ENCODE peak calls at places on chromosomes 12 and 14, in four cellular contexts. One of them, this sample, is unnamed.

GRCh38 chr12:68335462-68335861 is 3.3 kb upstream of the MDM1 start:
- DNase-seq in left lung: no peak
- DNase-seq in fibroblast of the aortic adventitia: no peak
- DNase-seq in AG04450: no peak
- DNase-seq in this sample: no peak

GRCh38 chr14:78157855-78158436 is 12.2 kb upstream of the NRXN3 start:
- DNase-seq in fibroblast of the aortic adventitia: peak
- DNase-seq in left lung: no peak
- DNase-seq in AG04450: no peak
- DNase-seq in this sample: peak

GRCh38 chr14:68510201-68510600 is 282.7 kb downstream of the ZFP36L1 start:
- DNase-seq in left lung: no peak
- DNase-seq in fibroblast of the aortic adventitia: peak
- DNase-seq in AG04450: no peak
- DNase-seq in this sample: peak

GRCh38 chr14:92122351-92122677 is 545 bp downstream of the CPSF2 start:
- DNase-seq in left lung: no peak
- DNase-seq in fibroblast of the aortic adventitia: peak
- DNase-seq in AG04450: no peak
- DNase-seq in this sample: peak

GRCh38 chr12:70640901-70641300 is 3.7 kb upstream of the PTPRB start:
- DNase-seq in fibroblast of the aortic adventitia: no peak
- DNase-seq in left lung: no peak
- DNase-seq in AG04450: no peak
- DNase-seq in this sample: no peak

GRCh38 chr14:101953151-101953550 is 11.2 kb upstream of the DYNC1H1 start:
- DNase-seq in AG04450: no peak
- DNase-seq in left lung: peak
- DNase-seq in fibroblast of the aortic adventitia: no peak
- DNase-seq in this sample: no peak

GRCh38 chr14:52325126-52325525 is 11.0 kb downstream of the PTGER2 start:
- DNase-seq in fibroblast of the aortic adventitia: no peak
- DNase-seq in left lung: no peak
- DNase-seq in AG04450: no peak
- DNase-seq in this sample: peak

GRCh38 chr14:88895116-88895515 is 70.7 kb downstream of the TTC8 start:
- DNase-seq in left lung: no peak
- DNase-seq in AG04450: peak
- DNase-seq in fibroblast of the aortic adventitia: peak
- DNase-seq in this sample: peak

GRCh38 chr12:56661979-56662638 is 16.3 kb upstream of the ATP5F1B start:
- DNase-seq in AG04450: no peak
- DNase-seq in left lung: no peak
- DNase-seq in fibroblast of the aortic adventitia: no peak
- DNase-seq in this sample: no peak

GRCh38 chr14:65151329-65152010 is 49.2 kb upstream of the MAX start:
- DNase-seq in AG04450: no peak
- DNase-seq in fibroblast of the aortic adventitia: no peak
- DNase-seq in left lung: no peak
- DNase-seq in this sample: no peak
- TF ChIP-seq CTCF in AG04450: no peak
- TF ChIP-seq CTCF in fibroblast of the aortic adventitia: no peak
- TF ChIP-seq CTCF in left lung: no peak
- TF ChIP-seq CTCF in this sample: no peak

GRCh38 chr14:100440207-100440631 is 117.1 kb downstream of the SLC25A47 start:
- DNase-seq in left lung: peak
- DNase-seq in fibroblast of the aortic adventitia: peak
- DNase-seq in AG04450: peak
- DNase-seq in this sample: peak
- H3K4me3 ChIP-seq in left lung: no peak
- H3K4me3 ChIP-seq in fibroblast of the aortic adventitia: no peak
- H3K4me3 ChIP-seq in AG04450: no peak
- H3K4me3 ChIP-seq in this sample: no peak

DNA sequence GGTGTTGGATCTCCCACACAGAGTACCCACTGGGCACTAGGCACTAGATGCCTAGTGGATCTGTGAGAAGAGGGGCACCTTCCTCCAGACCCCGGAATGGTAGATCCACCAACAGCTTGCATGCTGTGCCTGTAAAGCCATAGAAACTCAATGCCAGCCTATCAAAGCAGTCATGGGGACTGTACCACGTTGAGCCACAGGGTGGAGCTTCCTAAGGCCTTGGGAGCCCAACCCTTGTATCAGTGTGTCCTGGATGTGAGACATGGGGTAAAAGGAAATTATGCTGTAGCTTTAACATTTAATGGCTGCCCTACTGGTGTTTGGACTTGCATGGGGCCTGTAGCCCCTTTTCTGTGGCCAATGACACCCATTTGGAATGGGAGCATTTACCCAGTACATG is 1024.9 kb downstream of the TMEM121 start:
- DNase-seq in fibroblast of the aortic adventitia: no peak
- DNase-seq in AG04450: no peak
- DNase-seq in left lung: no peak
- DNase-seq in this sample: no peak
- TF ChIP-seq CTCF in fibroblast of the aortic adventitia: no peak
- TF ChIP-seq CTCF in AG04450: no peak
- TF ChIP-seq CTCF in left lung: no peak
- TF ChIP-seq CTCF in this sample: no peak

GRCh38 chr14:103370087-103370486 is 15.1 kb upstream of the MARK3 start:
- DNase-seq in fibroblast of the aortic adventitia: no peak
- DNase-seq in left lung: no peak
- DNase-seq in AG04450: no peak
- DNase-seq in this sample: no peak

GRCh38 chr14:103372017-103372416 is 13.2 kb upstream of the MARK3 start:
- DNase-seq in left lung: no peak
- DNase-seq in fibroblast of the aortic adventitia: no peak
- DNase-seq in AG04450: no peak
- DNase-seq in this sample: no peak

GRCh38 chr14:103372552-103373304 is 12.5 kb upstream of the MARK3 start:
- DNase-seq in AG04450: peak
- DNase-seq in left lung: no peak
- DNase-seq in fibroblast of the aortic adventitia: peak
- DNase-seq in this sample: peak

GRCh38 chr14:103377522-103378041 is 7.6 kb upstream of the MARK3 start:
- DNase-seq in AG04450: no peak
- DNase-seq in fibroblast of the aortic adventitia: no peak
- DNase-seq in left lung: no peak
- DNase-seq in this sample: no peak

DNA sequence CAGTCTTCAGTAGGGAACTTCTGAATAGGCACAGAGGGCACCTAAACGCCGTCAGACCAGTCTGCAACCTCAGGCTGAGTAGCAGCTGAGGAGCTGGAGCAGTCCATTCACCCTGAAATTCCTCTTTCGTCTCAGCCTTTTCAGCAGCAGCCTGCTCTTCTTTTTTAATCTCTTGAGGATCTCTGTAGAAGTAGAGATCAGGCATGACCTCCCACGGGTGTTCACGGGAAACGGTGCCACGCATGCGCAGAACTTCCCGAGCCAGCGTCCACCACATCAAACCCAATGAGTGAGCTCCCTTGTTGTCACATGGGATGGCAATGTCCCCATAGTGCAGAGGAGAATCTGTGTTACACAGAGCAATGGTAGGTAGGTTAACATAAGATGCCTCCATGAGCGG is 11.1 kb upstream of the MARK3 start:
- DNase-seq in AG04450: no peak
- DNase-seq in left lung: no peak
- DNase-seq in fibroblast of the aortic adventitia: no peak
- DNase-seq in this sample: no peak
- H3K4me3 ChIP-seq in AG04450: no peak
- H3K4me3 ChIP-seq in left lung: no peak
- H3K4me3 ChIP-seq in fibroblast of the aortic adventitia: no peak
- H3K4me3 ChIP-seq in this sample: no peak

DNA sequence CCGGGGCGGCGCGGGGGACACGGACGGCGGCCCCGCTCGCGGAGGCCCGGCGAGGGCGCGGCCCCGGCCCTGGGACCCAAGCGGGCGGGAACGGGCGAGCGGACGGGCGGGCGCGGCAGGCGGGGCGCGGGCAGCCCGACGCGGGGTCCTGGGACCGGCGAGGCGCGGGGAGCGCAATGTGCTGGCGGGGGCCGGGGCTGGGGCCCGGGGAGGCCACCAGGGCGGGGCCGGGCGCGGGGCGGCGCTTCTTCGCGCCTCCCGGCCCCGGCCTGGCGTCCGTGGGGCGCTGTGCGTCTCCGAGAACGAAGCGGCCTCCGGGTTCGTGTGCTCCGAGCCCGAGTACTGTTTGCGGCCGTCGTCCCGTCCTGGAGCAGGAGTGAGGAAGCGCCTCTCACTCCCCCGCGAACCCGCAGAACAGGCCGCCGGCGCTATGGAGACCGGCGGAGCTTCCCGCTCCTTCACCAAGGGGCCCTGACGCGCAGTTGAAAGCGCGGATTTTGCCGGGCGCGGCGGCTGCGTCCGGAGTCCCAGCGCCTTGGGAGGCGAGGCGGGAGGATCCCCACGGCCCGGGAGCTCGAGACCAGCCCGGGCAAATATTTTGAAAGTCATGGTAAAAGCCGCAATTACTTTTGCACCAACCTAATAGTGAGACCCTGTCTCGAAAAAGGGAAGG is 415 bp upstream of the ANKLE2 start:
- DNase-seq in left lung: peak
- DNase-seq in fibroblast of the aortic adventitia: peak
- DNase-seq in AG04450: no peak
- DNase-seq in this sample: peak
- TF ChIP-seq CTCF in left lung: peak
- TF ChIP-seq CTCF in fibroblast of the aortic adventitia: peak
- TF ChIP-seq CTCF in AG04450: peak
- TF ChIP-seq CTCF in this sample: peak

GRCh38 chr12:6613776-6614512 is 6.8 kb upstream of the CHD4 start:
- DNase-seq in fibroblast of the aortic adventitia: peak
- DNase-seq in AG04450: peak
- DNase-seq in left lung: peak
- DNase-seq in this sample: peak

GRCh38 chr12:6612247-6612646 is 5.1 kb upstream of the CHD4 start:
- DNase-seq in AG04450: no peak
- DNase-seq in fibroblast of the aortic adventitia: no peak
- DNase-seq in left lung: no peak
- DNase-seq in this sample: no peak

GRCh38 chr12:6612652-6613014 is 5.5 kb upstream of the CHD4 start:
- DNase-seq in fibroblast of the aortic adventitia: no peak
- DNase-seq in AG04450: no peak
- DNase-seq in left lung: no peak
- DNase-seq in this sample: no peak

GRCh38 chr12:6614513-6615177 is 7.5 kb upstream of the CHD4 start:
- DNase-seq in AG04450: no peak
- DNase-seq in fibroblast of the aortic adventitia: no peak
- DNase-seq in left lung: no peak
- DNase-seq in this sample: peak

GRCh38 chr12:6613015-6613775 is 6.0 kb upstream of the CHD4 start:
- DNase-seq in AG04450: no peak
- DNase-seq in fibroblast of the aortic adventitia: peak
- DNase-seq in left lung: peak
- DNase-seq in this sample: peak
- H3K4me3 ChIP-seq in AG04450: peak
- H3K4me3 ChIP-seq in fibroblast of the aortic adventitia: peak
- H3K4me3 ChIP-seq in left lung: no peak
- H3K4me3 ChIP-seq in this sample: no peak